ENCODE peak calls at places on chromosome 22, in ten cellular contexts. U is suprapubic skin, F is upper lobe of left lung, Q is K562, B is stomach, J is HCT116, S is H1, P is transverse colon, Z is spleen, D is breast epithelium. I is an unnamed sample. For H3K4me1, the result is how much of the 10 kb centered on the place peaks cover.

GRCh38 chr22:25447067-25447688 is 117.3 kb upstream of the GRK3 start:
- DNase-seq in U (no peak), F (no peak), Q (peak), B (no peak), J (no peak), S (no peak), P (no peak), Z (no peak), D (no peak), I (no peak)

GRCh38 chr22:50548046-50548912 is 2.6 kb downstream of the KLHDC7B start:
- DNase-seq in U (no peak), F (peak), Q (no peak), B (no peak), J (no peak), S (no peak), P (peak), Z (peak), D (no peak), I (no peak)

GRCh38 chr22:25759825-25760231 is 17.8 kb downstream of the MYO18B start:
- DNase-seq in U (no peak), F (no peak), Q (peak), B (no peak), J (no peak), S (no peak), P (no peak), Z (no peak), D (no peak), I (no peak)

GRCh38 chr22:19962246-19962908 is 20.8 kb upstream of the TXNRD2 start:
- DNase-seq in U (no peak), F (peak), Q (peak), B (peak), J (peak), S (peak), P (peak), Z (peak), D (peak), I (peak)

GRCh38 chr22:30578481-30578880 is 4.0 kb upstream of the GAL3ST1 start:
- DNase-seq in U (no peak), F (peak), Q (no peak), B (no peak), J (no peak), S (no peak), P (no peak), Z (no peak), D (no peak), I (no peak)

GRCh38 chr22:50061141-50061823 is 3.2 kb upstream of the TTLL8 start:
- DNase-seq in U (no peak), F (peak), Q (no peak), B (no peak), J (no peak), S (no peak), P (no peak), Z (no peak), D (no peak), I (no peak)

GRCh38 chr22:45842141-45842831 is 134.7 kb downstream of the WNT7B start:
- DNase-seq in U (no peak), F (no peak), Q (no peak), B (no peak), J (no peak), S (no peak), P (no peak), Z (no peak), D (no peak), I (peak)

GRCh38 chr22:20989323-20990138 is 7.4 kb downstream of the LZTR1 start:
- DNase-seq in U (peak), F (no peak), Q (no peak), B (no peak), J (no peak), S (no peak), P (no peak), Z (no peak), D (no peak), I (no peak)

GRCh38 chr22:36160499-36160942 is at the start of gene APOL3:
- DNase-seq in U (peak), F (no peak), Q (no peak), B (peak), J (no peak), S (no peak), P (peak), Z (peak), D (peak), I (peak)

GRCh38 chr22:20389288-20389687 is 4.7 kb upstream of the ZNF74 start:
- DNase-seq in U (no peak), F (no peak), Q (no peak), B (no peak), J (no peak), S (no peak), P (no peak), Z (no peak), D (no peak), I (no peak)

GRCh38 chr22:19942886-19943664 is 1.5 kb upstream of the TXNRD2 start:
- DNase-seq in U (no peak), F (no peak), Q (peak), B (no peak), J (no peak), S (no peak), P (no peak), Z (no peak), D (no peak), I (peak)

GRCh38 chr22:50262973-50263617 is 1.6 kb upstream of the MAPK12 start:
- DNase-seq in U (no peak), F (peak), Q (no peak), B (no peak), J (no peak), S (no peak), P (no peak), Z (no peak), D (no peak), I (no peak)

DNA sequence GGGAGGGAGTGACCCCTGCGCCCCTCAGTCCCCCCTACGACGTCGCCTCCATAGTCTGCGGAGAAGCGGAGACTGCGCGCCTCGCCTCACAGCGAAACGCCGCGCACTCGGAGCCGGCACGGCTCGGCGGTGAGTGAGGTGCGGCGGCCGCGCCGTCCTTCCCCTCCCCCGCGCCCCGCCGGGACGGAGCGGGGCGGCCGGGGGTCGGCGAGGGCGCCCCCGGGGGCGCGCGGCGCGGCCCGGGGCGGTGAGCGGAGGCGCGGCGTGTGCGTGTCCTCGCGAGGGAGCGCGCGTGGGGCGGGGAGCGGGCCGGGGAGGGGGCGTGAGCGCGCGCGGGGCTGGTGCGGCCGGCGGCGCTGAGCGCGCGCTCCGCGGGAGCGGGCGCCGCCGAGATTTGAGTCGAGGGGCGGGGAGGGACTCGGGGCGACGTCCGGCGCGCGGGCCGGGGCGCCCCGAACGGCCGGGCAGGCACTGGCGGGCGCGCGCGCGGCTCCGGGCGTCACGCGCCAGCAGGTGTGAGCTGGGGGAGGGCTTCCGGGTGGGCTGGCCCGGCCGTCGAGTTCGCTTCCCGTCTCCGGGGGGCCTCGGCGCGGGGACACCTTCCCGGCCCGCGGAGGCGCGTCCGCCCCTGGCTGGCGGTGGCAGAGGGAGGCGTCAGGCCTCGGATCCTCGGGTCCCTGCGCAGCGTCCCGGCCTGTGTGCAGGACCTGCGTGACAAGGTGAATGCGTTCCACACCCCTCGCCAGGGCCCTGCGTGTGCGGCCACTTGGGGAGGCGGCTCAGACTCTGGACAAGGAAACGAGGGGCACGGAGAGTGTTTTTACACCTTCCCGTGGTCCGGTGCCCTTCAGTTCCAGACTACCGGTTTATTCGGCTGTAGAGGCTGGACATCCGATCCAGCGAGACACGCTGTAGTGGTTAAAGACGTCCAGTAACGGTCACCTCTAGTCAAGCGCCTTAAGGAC is 50.4 kb downstream of the FAM83F start:
- DNase-seq in U (no peak), F (peak), Q (peak), B (peak), J (no peak), S (no peak), P (peak), Z (peak), D (no peak), I (no peak)
- TF ChIP-seq POLR2A in U (no peak), F (no peak), Q (peak), B (no peak), J (no peak), S (no peak), P (no peak), Z (no peak), D (no peak), I (peak)

GRCh38 chr22:43212434-43212952 is 25.6 kb upstream of the TTLL12 start:
- DNase-seq in U (no peak), F (peak), Q (no peak), B (no peak), J (no peak), S (no peak), P (no peak), Z (no peak), D (no peak), I (no peak)

GRCh38 chr22:43209971-43210370 is 23.0 kb upstream of the TTLL12 start:
- DNase-seq in U (no peak), F (peak), Q (no peak), B (no peak), J (no peak), S (no peak), P (no peak), Z (no peak), D (no peak), I (no peak)

GRCh38 chr22:43209523-43209890 is 22.6 kb upstream of the TTLL12 start:
- DNase-seq in U (no peak), F (peak), Q (no peak), B (no peak), J (no peak), S (no peak), P (no peak), Z (no peak), D (no peak), I (no peak)

GRCh38 chr22:43211941-43212433 is 25.1 kb upstream of the TTLL12 start:
- DNase-seq in U (no peak), F (no peak), Q (no peak), B (no peak), J (no peak), S (no peak), P (no peak), Z (no peak), D (no peak), I (no peak)

GRCh38 chr22:43210631-43211515 is 23.9 kb upstream of the TTLL12 start:
- DNase-seq in U (no peak), F (peak), Q (no peak), B (no peak), J (no peak), S (no peak), P (no peak), Z (no peak), D (no peak), I (no peak)
- H3K4me1 ChIP-seq in U (under half), F (under half), Q (under half), B (under half), J (under half), S (under half), P (under half), Z (under half), D (under half), I (under half)

GRCh38 chr22:28395920-28396447 is 283.7 kb downstream of the TTC28 start:
- DNase-seq in U (no peak), F (no peak), Q (peak), B (no peak), J (no peak), S (no peak), P (no peak), Z (no peak), D (no peak), I (no peak)
- TF ChIP-seq POLR2AphosphoS5 in U (no peak), F (no peak), Q (no peak), B (peak), J (no peak), S (no peak), P (no peak), Z (no peak), D (no peak), I (no peak)

GRCh38 chr22:23767303-23767672 is 484 bp downstream of the CHCHD10 start:
- DNase-seq in U (no peak), F (no peak), Q (no peak), B (no peak), J (no peak), S (no peak), P (no peak), Z (no peak), D (no peak), I (no peak)

GRCh38 chr22:23763579-23764331 is 965 bp downstream of the C22orf15 start:
- DNase-seq in U (no peak), F (peak), Q (no peak), B (no peak), J (no peak), S (no peak), P (no peak), Z (peak), D (no peak), I (no peak)

GRCh38 chr22:23767673-23768548 is at the start of gene CHCHD10:
- DNase-seq in U (peak), F (peak), Q (peak), B (peak), J (peak), S (no peak), P (peak), Z (peak), D (peak), I (peak)

GRCh38 chr22:23762866-23763578 is at the start of gene C22orf15:
- DNase-seq in U (no peak), F (no peak), Q (peak), B (no peak), J (no peak), S (no peak), P (no peak), Z (no peak), D (no peak), I (no peak)

GRCh38 chr22:23764931-23765881 is 2.4 kb downstream of the C22orf15 start:
- DNase-seq in U (no peak), F (no peak), Q (no peak), B (no peak), J (no peak), S (no peak), P (no peak), Z (no peak), D (no peak), I (no peak)
- TF ChIP-seq POLR2A in U (no peak), F (no peak), Q (no peak), B (no peak), J (no peak), S (no peak), P (no peak), Z (no peak), D (no peak), I (no peak)